ENCODE peak calls at places on chromosomes 4 and X, in eight cellular contexts. W, Y, J, R, I, X, Q and C are unnamed samples.

GRCh38 chrX:122135070-122135469 is 1049.0 kb upstream of the GRIA3 start:
- DNase-seq in R (no peak), Q (peak; percentile 16), Y (no peak), J (no peak), X (no peak), W (no peak), I (no peak), C (no peak)

GRCh38 chrX:49282647-49283011 is 13.0 kb downstream of the PPP1R3F start:
- DNase-seq in Q (peak; percentile 60), J (no peak), W (peak; percentile 8), R (peak; percentile 49), Y (no peak), X (peak; percentile 35), I (peak; percentile 81), C (no peak)

GRCh38 chr4:11623726-11624037 is 195.0 kb upstream of the HS3ST1 start:
- DNase-seq in Q (no peak), R (peak; percentile 41), X (no peak), W (no peak), I (peak; percentile 65), Y (no peak), J (no peak), C (no peak)

GRCh38 chrX:154401918-154402621 is 3.9 kb downstream of the RPL10 start:
- DNase-seq in I (no peak), W (peak; percentile 20), Y (no peak), R (peak; percentile 26), X (peak; percentile 47), J (no peak), Q (no peak), C (peak; percentile 26)

GRCh38 chr4:20253799-20254409 is 2.2 kb downstream of the SLIT2 start:
- DNase-seq in W (peak; percentile 15), Q (peak; percentile 66), I (peak; percentile 42), J (no peak), Y (peak; percentile 39), R (peak; percentile 60), X (peak; percentile 52), C (no peak)

GRCh38 chr4:40395908-40396806 is 61.0 kb downstream of the CHRNA9 start:
- DNase-seq in Y (peak; percentile 42), X (no peak), J (no peak), R (peak; percentile 79), Q (no peak), W (peak; percentile 11), I (peak; percentile 37), C (peak; percentile 58)

GRCh38 chrX:74349387-74349786 is 45.4 kb downstream of the ZCCHC13 start:
- DNase-seq in I (peak; percentile 42), W (peak; percentile 85), J (no peak), Y (no peak), R (peak; percentile 53), Q (peak; percentile 68), X (no peak), C (no peak)

GRCh38 chr4:67927251-67927650 is 36.0 kb downstream of the TMPRSS11A start:
- DNase-seq in X (no peak), W (no peak), R (no peak), J (no peak), Y (no peak), Q (no peak), I (no peak), C (no peak)

GRCh38 chr4:36292551-36293188 is 11.3 kb downstream of the DTHD1 start:
- DNase-seq in Q (peak; percentile 4), X (no peak), J (no peak), Y (no peak), I (no peak), W (peak; percentile 18), R (no peak), C (no peak)

GRCh38 chrX:39821011-39821708 is 276.6 kb downstream of the BCOR start:
- DNase-seq in Q (peak; percentile 58), X (peak; percentile 58), Y (peak; percentile 19), R (peak; percentile 44), I (peak; percentile 69), J (no peak), W (peak; percentile 16), C (no peak)

GRCh38 chr4:15913631-15913970 is 24.9 kb downstream of the FGFBP1 start:
- DNase-seq in W (peak; percentile 99), Y (no peak), I (peak; percentile 50), R (peak; percentile 95), X (peak; percentile 52), Q (peak; percentile 92), J (no peak), C (no peak)

GRCh38 chr4:124943145-124943889 is 230.8 kb upstream of the ANKRD50 start:
- DNase-seq in W (peak; percentile 74), Y (no peak), X (no peak), J (no peak), Q (peak; percentile 75), R (peak; percentile 65), I (no peak), C (no peak)

GRCh38 chr4:152780267-152780811 is 585 bp downstream of the ARFIP1 start:
- DNase-seq in J (no peak), Q (peak; percentile 75), I (peak; percentile 80), Y (no peak), W (peak; percentile 13), X (peak; percentile 31), R (peak; percentile 24), C (peak; percentile 38)

GRCh38 chr4:113756005-113756410 is 5.5 kb downstream of the CAMK2D start:
- DNase-seq in Y (no peak), J (no peak), R (peak; percentile 85), W (peak; percentile 89), X (peak; percentile 95), I (peak; percentile 57), Q (peak; percentile 73), C (peak; percentile 13)

GRCh38 chr4:124980276-124980752 is 267.8 kb upstream of the ANKRD50 start:
- DNase-seq in I (no peak), J (no peak), Y (no peak), Q (peak; percentile 87), X (no peak), R (peak; percentile 71), W (peak; percentile 90), C (no peak)

GRCh38 chr4:185535818-185536729 is 767 bp upstream of the PDLIM3 start:
- DNase-seq in R (peak; percentile 75), X (no peak), Q (peak; percentile 45), W (no peak), I (no peak), J (no peak), Y (no peak), C (no peak)

GRCh38 chr4:100268807-100269206 is 78.5 kb upstream of the DDIT4L start:
- DNase-seq in I (no peak), Y (no peak), X (no peak), R (no peak), J (no peak), W (no peak), Q (no peak), C (no peak)

GRCh38 chr4:39169426-39169825 is 12.9 kb upstream of the WDR19 start:
- DNase-seq in X (no peak), R (no peak), I (no peak), Y (no peak), J (no peak), W (peak; percentile 18), Q (no peak), C (peak; percentile 64)

GRCh38 chr4:70892086-70892769 is 9.9 kb upstream of the MOB1B start:
- DNase-seq in W (no peak), Y (peak; percentile 19), J (peak; percentile 1), Q (no peak), X (peak; percentile 3), I (no peak), R (peak; percentile 24), C (no peak)

GRCh38 chr4:168654206-168655174 is 157.6 kb downstream of the PALLD start:
- DNase-seq in Q (no peak), X (no peak), R (no peak), I (no peak), Y (no peak), J (no peak), W (no peak), C (no peak)

GRCh38 chr4:149493492-149493891 is 322.2 kb downstream of the IQCM start:
- DNase-seq in W (peak; percentile 45), R (no peak), J (no peak), I (peak; percentile 50), X (no peak), Y (no peak), Q (peak; percentile 7), C (no peak)

GRCh38 chrX:14964500-14964899 is 91.3 kb downstream of the MOSPD2 start:
- DNase-seq in J (no peak), I (no peak), Y (no peak), W (peak; percentile 14), R (peak; percentile 5), X (peak; percentile 3), Q (peak; percentile 40), C (no peak)

GRCh38 chr4:55159851-55160250 is 34.5 kb upstream of the KDR start:
- DNase-seq in W (no peak), X (no peak), I (peak; percentile 66), Y (no peak), Q (no peak), R (peak; percentile 63), J (no peak), C (no peak)

GRCh38 chr4:80362578-80363181 is 27.1 kb downstream of the CFAP299 start:
- DNase-seq in W (peak; percentile 6), Q (peak; percentile 61), R (peak; percentile 59), Y (no peak), X (peak; percentile 29), J (no peak), I (peak; percentile 60), C (peak; percentile 68)

GRCh38 chrX:123230798-123231197 is 46.7 kb downstream of the GRIA3 start:
- DNase-seq in W (no peak), Q (no peak), X (no peak), R (no peak), I (peak; percentile 42), J (no peak), Y (no peak), C (no peak)

GRCh38 chr4:33184684-33185083 is 2464.5 kb downstream of the PCDH7 start:
- DNase-seq in X (no peak), J (no peak), R (no peak), W (no peak), Y (no peak), Q (no peak), I (no peak), C (peak; percentile 57)
- H3K27ac ChIP-seq in X (no peak overlapping the region), J (no peak overlapping the region), R (no peak overlapping the region), W (no peak overlapping the region), Y (no peak overlapping the region), Q (no peak overlapping the region), I (no peak overlapping the region), C (no peak overlapping the region)

DNA sequence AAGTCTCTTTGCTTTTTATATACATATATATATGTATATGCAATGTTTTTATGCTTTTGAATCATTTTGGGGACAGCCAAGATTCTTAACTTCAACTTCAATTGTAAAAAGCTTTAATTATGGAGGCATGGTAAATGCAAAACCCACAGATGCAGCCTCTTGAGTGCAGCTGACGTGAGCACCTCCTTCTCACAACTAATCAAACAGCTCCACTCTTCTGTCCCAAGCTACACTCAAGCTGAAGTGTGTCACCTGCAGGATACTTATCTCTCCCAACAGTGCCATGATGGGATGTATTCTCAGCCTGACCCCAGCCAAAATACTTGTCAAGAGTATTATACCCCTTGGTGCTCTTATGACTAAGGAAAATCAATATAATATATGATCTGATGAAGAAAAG is 60.7 kb upstream of the BLTP1 start:
- DNase-seq in R (no peak), Q (no peak), I (no peak), Y (no peak), J (no peak), X (no peak), W (no peak), C (no peak)
- H3K27me3 ChIP-seq in R (no peaks in the 10 kb centered on the region), Q (no peaks in the 10 kb centered on the region), I (no peaks in the 10 kb centered on the region), Y (no peaks in the 10 kb centered on the region), J (no peaks in the 10 kb centered on the region), X (no peaks in the 10 kb centered on the region), W (no peaks in the 10 kb centered on the region), C (no peaks in the 10 kb centered on the region)

GRCh38 chrX:133983243-133983973 is 2.0 kb downstream of the GPC3 start:
- DNase-seq in R (no peak), Y (no peak), J (no peak), X (no peak), W (no peak), Q (no peak), I (no peak), C (no peak)
- H3K4me3 ChIP-seq in R (peak overlapping the region; percentile 45), Y (no peak overlapping the region), J (no peak overlapping the region), X (no peak overlapping the region), W (no peak overlapping the region), Q (no peak overlapping the region), I (no peak overlapping the region), C (no peak overlapping the region)

GRCh38 chr4:95217197-95217596 is 331.6 kb downstream of the UNC5C start:
- DNase-seq in W (no peak), Q (no peak), Y (no peak), I (no peak), J (no peak), R (no peak), X (peak; percentile 1), C (no peak)
- H3K27ac ChIP-seq in W (no peak overlapping the region), Q (no peak overlapping the region), Y (no peak overlapping the region), I (no peak overlapping the region), J (no peak overlapping the region), R (no peak overlapping the region), X (no peak overlapping the region), C (no peak overlapping the region)